ENCODE peak calls at places on chromosomes 13 and 19, in nine cellular contexts. K is GM12878, Y is hepatocyte, G is HepG2, N is GM23248, U is fibroblast of lung, S is IMR-90, R is GM23338, X is H9. V is an unnamed sample.

GRCh38 chr19:18785179-18786124 is 5.7 kb downstream of the COMP start:
- DNase-seq in U (peak; percentile 65), N (peak; percentile 89), S (peak; percentile 22), R (peak; percentile 95), X (peak; percentile 89), Y (peak; percentile 84), K (no peak), G (peak; percentile 65), V (peak; percentile 88)

GRCh38 chr19:44756089-44756562 is 7.6 kb downstream of the BCL3 start:
- DNase-seq in S (no peak), X (no peak), N (no peak), R (no peak), G (no peak), Y (no peak), K (no peak), U (no peak), V (no peak)

GRCh38 chr13:73110814-73111213 is 52.0 kb downstream of the KLF5 start:
- DNase-seq in Y (no peak), S (no peak), U (no peak), K (no peak), X (no peak), R (no peak), N (no peak), G (no peak), V (no peak)

GRCh38 chr19:33029746-33030303 is 34.9 kb downstream of the RHPN2 start:
- DNase-seq in Y (no peak), U (no peak), R (no peak), G (no peak), K (no peak), N (no peak), X (no peak), S (no peak), V (no peak)

GRCh38 chr13:78978381-78978998 is 319.5 kb upstream of the OBI1 start:
- DNase-seq in G (peak; percentile 50), Y (peak; percentile 76), K (peak; percentile 24), S (peak; percentile 61), N (peak; percentile 70), X (no peak), R (peak; percentile 76), U (peak; percentile 75), V (peak; percentile 66)

GRCh38 chr13:111385182-111385857 is 64.9 kb downstream of the TEX29 start:
- DNase-seq in Y (no peak), G (no peak), X (peak; percentile 8), N (no peak), K (no peak), S (no peak), R (no peak), U (no peak), V (no peak)

GRCh38 chr13:88704600-88705275 is 1033.6 kb downstream of the SLITRK5 start:
- DNase-seq in S (no peak), G (no peak), X (no peak), Y (peak; percentile 10), U (peak; percentile 14), N (no peak), R (no peak), K (no peak), V (no peak)

GRCh38 chr13:101205408-101205807 is 210.9 kb downstream of the NALCN start:
- DNase-seq in Y (no peak), K (no peak), G (no peak), S (no peak), X (no peak), U (no peak), R (no peak), N (no peak), V (no peak)

GRCh38 chr13:30673669-30674521 is 56.2 kb downstream of the USPL1 start:
- DNase-seq in K (peak; percentile 67), G (peak; percentile 76), U (peak; percentile 90), N (peak; percentile 93), Y (peak; percentile 94), R (peak; percentile 85), S (peak; percentile 89), X (peak; percentile 84), V (peak; percentile 86)

GRCh38 chr13:30667014-30667413 is 49.3 kb downstream of the USPL1 start:
- DNase-seq in S (no peak), R (no peak), N (no peak), U (no peak), G (no peak), Y (no peak), X (no peak), K (no peak), V (no peak)

GRCh38 chr13:30668305-30668704 is 50.6 kb downstream of the USPL1 start:
- DNase-seq in N (no peak), R (no peak), X (no peak), K (no peak), U (no peak), S (no peak), Y (no peak), G (peak; percentile 93), V (no peak)

GRCh38 chr13:30666113-30666512 is 48.4 kb downstream of the USPL1 start:
- DNase-seq in G (peak; percentile 28), R (peak; percentile 39), K (no peak), S (no peak), Y (no peak), X (no peak), N (no peak), U (no peak), V (no peak)

DNA sequence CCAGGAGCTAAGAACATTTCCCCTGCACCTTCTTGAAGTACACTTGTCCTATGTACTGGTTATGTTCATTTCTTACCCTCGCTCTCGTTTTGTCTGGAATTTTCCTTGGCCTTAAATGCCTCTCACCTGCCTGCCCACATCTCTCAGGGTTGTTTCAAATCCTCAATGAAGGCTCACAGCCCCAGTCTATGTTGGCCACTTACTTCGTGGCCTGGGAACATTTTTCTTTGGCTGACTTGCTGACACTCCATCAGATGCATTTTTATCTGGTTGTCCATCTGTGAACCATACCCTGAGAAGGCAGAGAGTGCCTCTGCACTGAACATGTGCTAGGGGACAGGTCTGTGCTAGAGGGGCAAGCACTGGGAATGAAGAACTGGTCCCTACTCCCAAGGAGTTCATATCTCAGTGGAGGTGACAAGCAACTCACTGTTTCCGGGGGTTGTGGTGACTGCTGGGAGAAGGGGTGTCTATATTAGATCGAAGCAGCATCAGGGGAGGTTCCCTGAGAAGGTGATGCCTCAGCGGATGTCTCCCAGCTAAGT is 53.6 kb downstream of the USPL1 start:
- DNase-seq in G (no peak), N (no peak), Y (no peak), K (no peak), R (no peak), X (no peak), S (no peak), U (no peak), V (no peak)
- H2AFZ ChIP-seq in G (peak overlapping the region; percentile 2), N (no peak overlapping the region), Y (no peak overlapping the region), K (no peak overlapping the region), R (no peak overlapping the region), X (no peak overlapping the region), S (no peak overlapping the region), U (no peak overlapping the region), V (no peak overlapping the region)

GRCh38 chr13:80454245-80454644 is 113.3 kb upstream of the SPRY2 start:
- DNase-seq in N (no peak), S (peak; percentile 1), K (peak; percentile 34), G (no peak), U (peak; percentile 79), Y (no peak), R (no peak), X (no peak), V (peak; percentile 64)

GRCh38 chr13:80448725-80449124 is 107.8 kb upstream of the SPRY2 start:
- DNase-seq in X (no peak), U (no peak), S (no peak), N (no peak), R (no peak), Y (no peak), K (no peak), G (no peak), V (no peak)

GRCh38 chr13:80447747-80448146 is 106.8 kb upstream of the SPRY2 start:
- DNase-seq in S (no peak), N (no peak), Y (no peak), X (no peak), R (no peak), G (no peak), K (no peak), U (no peak), V (no peak)

GRCh38 chr13:80452279-80452678 is 111.4 kb upstream of the SPRY2 start:
- DNase-seq in X (no peak), K (no peak), N (no peak), U (no peak), G (no peak), R (no peak), Y (no peak), S (no peak), V (no peak)
- H2AFZ ChIP-seq in X (no peak overlapping the region), K (no peak overlapping the region), N (no peak overlapping the region), U (no peak overlapping the region), G (no peak overlapping the region), R (no peak overlapping the region), Y (no peak overlapping the region), S (no peak overlapping the region), V (no peak overlapping the region)

DNA sequence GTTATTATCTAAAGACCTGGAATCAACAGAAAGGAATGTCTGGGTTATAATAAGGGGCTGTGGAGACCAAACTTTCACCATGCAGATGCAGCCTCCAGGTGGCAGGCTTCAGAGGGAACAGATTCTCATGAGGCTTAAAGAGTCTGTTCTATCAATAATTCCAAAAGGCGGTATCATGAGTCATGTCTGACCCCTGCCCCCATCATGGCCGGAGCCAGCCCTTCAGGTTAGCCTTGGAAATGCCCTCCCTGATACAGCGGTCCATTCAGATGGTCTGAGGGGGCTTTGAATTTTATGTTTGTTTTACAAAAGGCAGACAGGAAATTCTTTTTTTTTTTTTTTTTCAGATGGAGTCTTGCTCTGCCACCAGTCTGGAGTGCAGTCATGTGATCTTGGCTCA is 21.7 kb upstream of the LAMP1 start:
- DNase-seq in N (peak; percentile 81), X (peak; percentile 62), R (peak; percentile 77), S (peak; percentile 75), K (no peak), G (peak; percentile 84), U (peak; percentile 72), Y (peak; percentile 71), V (peak; percentile 40)
- H2AFZ ChIP-seq in N (no peak overlapping the region), X (no peak overlapping the region), R (no peak overlapping the region), S (peak overlapping the region; percentile 27), K (no peak overlapping the region), G (no peak overlapping the region), U (no peak overlapping the region), Y (no peak overlapping the region), V (no peak overlapping the region)

GRCh38 chr13:24541127-24541475 is 28.5 kb upstream of the PARP4 start:
- DNase-seq in G (no peak), N (no peak), S (no peak), R (no peak), X (no peak), Y (no peak), U (no peak), K (no peak), V (no peak)
- H2AFZ ChIP-seq in G (no peak overlapping the region), N (peak overlapping the region; percentile 77), S (peak overlapping the region; percentile 87), R (peak overlapping the region; percentile 99), X (no peak overlapping the region), Y (peak overlapping the region; percentile 68), U (no peak overlapping the region), K (no peak overlapping the region), V (no peak overlapping the region)

DNA sequence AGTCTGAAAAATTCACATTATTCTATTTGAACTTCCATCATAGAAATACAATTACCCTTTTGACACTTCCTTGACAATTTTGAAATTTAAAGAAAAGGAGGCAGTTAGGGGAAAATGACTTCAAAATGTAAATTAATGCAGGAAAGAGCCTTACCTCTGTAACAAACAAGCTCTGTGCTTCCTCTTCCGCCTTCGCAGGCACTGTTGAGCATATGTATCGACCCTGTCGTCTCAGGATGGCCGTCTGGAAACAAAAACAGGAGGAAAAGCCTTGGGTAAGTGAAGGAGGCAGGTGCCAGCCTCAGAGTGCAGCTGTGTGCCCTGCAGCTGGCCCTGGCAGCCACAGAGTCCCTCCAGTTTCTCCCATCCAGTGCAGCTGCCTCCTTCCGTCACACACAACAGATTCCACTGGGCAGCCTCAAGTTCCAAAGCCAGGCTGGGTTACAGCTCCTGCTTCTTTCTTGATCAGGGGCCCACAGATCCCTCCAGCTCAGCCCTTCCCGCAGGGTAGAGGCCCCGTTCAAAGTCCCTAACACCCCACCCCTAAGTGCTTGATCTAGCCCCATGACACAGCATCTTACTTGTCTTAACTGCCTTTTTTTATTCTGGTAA is 47.7 kb downstream of the DOCK9 start:
- DNase-seq in Y (peak; percentile 29), N (no peak), X (no peak), R (peak; percentile 33), G (no peak), U (no peak), K (no peak), S (no peak), V (no peak)
- H2AFZ ChIP-seq in Y (no peak overlapping the region), N (no peak overlapping the region), X (no peak overlapping the region), R (no peak overlapping the region), G (no peak overlapping the region), U (no peak overlapping the region), K (peak overlapping the region; percentile 57), S (no peak overlapping the region), V (no peak overlapping the region)

V was measured in OCI-LY7.